ENCODE peak calls at places on chromosomes 3 and 15, in nine cellular contexts. One of them, this sample, is unnamed.
A peak's percentile ranks its signal among the peaks of the same experiment; 100 is the strongest.

GRCh38 chr3:10505791-10506585 is 602 bp upstream of the ATP2B2 start:
- DNase-seq in astrocyte of the spinal cord: no peak
- DNase-seq in skeletal muscle cell: no peak
- DNase-seq in omental fat pad: no peak
- DNase-seq in posterior cingulate gyrus: peak; percentile 52
- DNase-seq in T follicular helper cell: no peak
- DNase-seq in adrenal gland: no peak
- DNase-seq in HTR-8/SVneo: no peak
- DNase-seq in spleen: no peak
- DNase-seq in this sample: no peak

GRCh38 chr15:68271854-68272471 is 5.6 kb upstream of the FEM1B start:
- DNase-seq in HTR-8/SVneo: peak; percentile 86
- DNase-seq in astrocyte of the spinal cord: peak; percentile 79
- DNase-seq in adrenal gland: peak; percentile 84
- DNase-seq in omental fat pad: no peak
- DNase-seq in skeletal muscle cell: peak; percentile 71
- DNase-seq in posterior cingulate gyrus: peak; percentile 93
- DNase-seq in T follicular helper cell: no peak
- DNase-seq in spleen: no peak
- DNase-seq in this sample: peak; percentile 68

GRCh38 chr3:172367205-172368105 is 80.8 kb downstream of the GHSR start:
- DNase-seq in HTR-8/SVneo: peak; percentile 22
- DNase-seq in adrenal gland: no peak
- DNase-seq in omental fat pad: no peak
- DNase-seq in astrocyte of the spinal cord: peak; percentile 54
- DNase-seq in spleen: no peak
- DNase-seq in skeletal muscle cell: peak; percentile 13
- DNase-seq in posterior cingulate gyrus: no peak
- DNase-seq in T follicular helper cell: no peak
- DNase-seq in this sample: no peak

GRCh38 chr3:5731100-5731499 is 543.6 kb downstream of the EDEM1 start:
- DNase-seq in spleen: no peak
- DNase-seq in HTR-8/SVneo: no peak
- DNase-seq in posterior cingulate gyrus: no peak
- DNase-seq in T follicular helper cell: no peak
- DNase-seq in omental fat pad: no peak
- DNase-seq in astrocyte of the spinal cord: no peak
- DNase-seq in skeletal muscle cell: no peak
- DNase-seq in adrenal gland: no peak
- DNase-seq in this sample: no peak

GRCh38 chr3:187473778-187474406 is 105.7 kb downstream of the RTP4 start:
- DNase-seq in HTR-8/SVneo: no peak
- DNase-seq in posterior cingulate gyrus: no peak
- DNase-seq in astrocyte of the spinal cord: peak; percentile 9
- DNase-seq in T follicular helper cell: no peak
- DNase-seq in spleen: no peak
- DNase-seq in omental fat pad: no peak
- DNase-seq in skeletal muscle cell: no peak
- DNase-seq in adrenal gland: no peak
- DNase-seq in this sample: no peak

GRCh38 chr15:68001811-68002210 is 52.3 kb upstream of the PIAS1 start:
- DNase-seq in T follicular helper cell: no peak
- DNase-seq in HTR-8/SVneo: no peak
- DNase-seq in posterior cingulate gyrus: no peak
- DNase-seq in omental fat pad: no peak
- DNase-seq in astrocyte of the spinal cord: no peak
- DNase-seq in skeletal muscle cell: no peak
- DNase-seq in spleen: no peak
- DNase-seq in adrenal gland: no peak
- DNase-seq in this sample: no peak

GRCh38 chr3:192422321-192422997 is 304.9 kb downstream of the FGF12 start:
- DNase-seq in astrocyte of the spinal cord: peak; percentile 49
- DNase-seq in spleen: no peak
- DNase-seq in T follicular helper cell: no peak
- DNase-seq in posterior cingulate gyrus: no peak
- DNase-seq in HTR-8/SVneo: no peak
- DNase-seq in adrenal gland: no peak
- DNase-seq in skeletal muscle cell: peak; percentile 16
- DNase-seq in omental fat pad: no peak
- DNase-seq in this sample: no peak

GRCh38 chr3:129122697-129123055 is 1.1 kb upstream of the RAB43 start:
- DNase-seq in posterior cingulate gyrus: no peak
- DNase-seq in T follicular helper cell: no peak
- DNase-seq in astrocyte of the spinal cord: no peak
- DNase-seq in omental fat pad: no peak
- DNase-seq in adrenal gland: peak; percentile 44
- DNase-seq in HTR-8/SVneo: no peak
- DNase-seq in skeletal muscle cell: no peak
- DNase-seq in spleen: no peak
- DNase-seq in this sample: no peak

GRCh38 chr3:146464005-146464595 is 5.3 kb downstream of the PLSCR2 start:
- DNase-seq in posterior cingulate gyrus: no peak
- DNase-seq in omental fat pad: no peak
- DNase-seq in spleen: no peak
- DNase-seq in skeletal muscle cell: no peak
- DNase-seq in adrenal gland: no peak
- DNase-seq in T follicular helper cell: no peak
- DNase-seq in astrocyte of the spinal cord: peak; percentile 59
- DNase-seq in HTR-8/SVneo: no peak
- DNase-seq in this sample: no peak

GRCh38 chr3:64291345-64291744 is 66.1 kb upstream of the PRICKLE2 start:
- DNase-seq in posterior cingulate gyrus: peak; percentile 53
- DNase-seq in HTR-8/SVneo: no peak
- DNase-seq in omental fat pad: no peak
- DNase-seq in adrenal gland: peak; percentile 59
- DNase-seq in astrocyte of the spinal cord: peak; percentile 83
- DNase-seq in T follicular helper cell: no peak
- DNase-seq in skeletal muscle cell: peak; percentile 89
- DNase-seq in spleen: no peak
- DNase-seq in this sample: no peak

GRCh38 chr15:87672309-87672897 is 584.1 kb downstream of the NTRK3 start:
- DNase-seq in HTR-8/SVneo: peak; percentile 27
- DNase-seq in adrenal gland: no peak
- DNase-seq in posterior cingulate gyrus: peak; percentile 87
- DNase-seq in astrocyte of the spinal cord: peak; percentile 35
- DNase-seq in spleen: no peak
- DNase-seq in omental fat pad: no peak
- DNase-seq in skeletal muscle cell: no peak
- DNase-seq in T follicular helper cell: no peak
- DNase-seq in this sample: no peak

GRCh38 chr3:194691481-194692281 is 6.0 kb downstream of the FAM43A start:
- DNase-seq in spleen: peak; percentile 83
- DNase-seq in T follicular helper cell: no peak
- DNase-seq in posterior cingulate gyrus: no peak
- DNase-seq in adrenal gland: no peak
- DNase-seq in astrocyte of the spinal cord: no peak
- DNase-seq in omental fat pad: no peak
- DNase-seq in HTR-8/SVneo: no peak
- DNase-seq in skeletal muscle cell: no peak
- DNase-seq in this sample: no peak